ENCODE peak calls at places on chromosome 19, in eight cellular contexts. F is AG04450, J is GM06990, I is AG09309, G is epithelial cell of proximal tubule, H is tibial artery, S is Panc1, Y is neural progenitor cell. O is an unnamed sample.

GRCh38 chr19:41206926-41207750 is 11.9 kb upstream of the AXL start:
- DNase-seq in H (peak), J (no peak), S (no peak), Y (no peak), I (no peak), F (no peak), G (no peak), O (peak)

GRCh38 chr19:13146763-13147563 is 3.2 kb downstream of the STX10 start:
- DNase-seq in G (no peak), I (no peak), H (no peak), S (no peak), Y (no peak), F (no peak), J (no peak), O (no peak)

GRCh38 chr19:38402623-38402966 is 298 bp upstream of the FAM98C start:
- DNase-seq in H (no peak), F (no peak), J (no peak), I (no peak), S (no peak), Y (no peak), G (no peak), O (no peak)

GRCh38 chr19:19657397-19657783 is 6.1 kb downstream of the ATP13A1 start:
- DNase-seq in Y (no peak), F (no peak), I (no peak), G (no peak), J (no peak), S (no peak), H (no peak), O (no peak)

GRCh38 chr19:48468806-48469055 is 438 bp upstream of the CYTH2 start:
- DNase-seq in J (no peak), I (no peak), G (no peak), H (no peak), Y (no peak), F (peak), S (no peak), O (peak)

GRCh38 chr19:374886-375235 is 30.3 kb upstream of the MIER2 start:
- DNase-seq in F (no peak), S (no peak), Y (no peak), H (no peak), I (no peak), J (no peak), G (no peak), O (no peak)

GRCh38 chr19:51693819-51694218 is 689 bp downstream of the SPACA6 start:
- DNase-seq in F (no peak), G (no peak), I (no peak), Y (no peak), H (no peak), S (no peak), J (no peak), O (no peak)

GRCh38 chr19:12665281-12665573 is 1.3 kb downstream of the MAN2B1 start:
- DNase-seq in G (no peak), S (no peak), H (peak), I (no peak), Y (no peak), J (peak), F (no peak), O (peak)

DNA sequence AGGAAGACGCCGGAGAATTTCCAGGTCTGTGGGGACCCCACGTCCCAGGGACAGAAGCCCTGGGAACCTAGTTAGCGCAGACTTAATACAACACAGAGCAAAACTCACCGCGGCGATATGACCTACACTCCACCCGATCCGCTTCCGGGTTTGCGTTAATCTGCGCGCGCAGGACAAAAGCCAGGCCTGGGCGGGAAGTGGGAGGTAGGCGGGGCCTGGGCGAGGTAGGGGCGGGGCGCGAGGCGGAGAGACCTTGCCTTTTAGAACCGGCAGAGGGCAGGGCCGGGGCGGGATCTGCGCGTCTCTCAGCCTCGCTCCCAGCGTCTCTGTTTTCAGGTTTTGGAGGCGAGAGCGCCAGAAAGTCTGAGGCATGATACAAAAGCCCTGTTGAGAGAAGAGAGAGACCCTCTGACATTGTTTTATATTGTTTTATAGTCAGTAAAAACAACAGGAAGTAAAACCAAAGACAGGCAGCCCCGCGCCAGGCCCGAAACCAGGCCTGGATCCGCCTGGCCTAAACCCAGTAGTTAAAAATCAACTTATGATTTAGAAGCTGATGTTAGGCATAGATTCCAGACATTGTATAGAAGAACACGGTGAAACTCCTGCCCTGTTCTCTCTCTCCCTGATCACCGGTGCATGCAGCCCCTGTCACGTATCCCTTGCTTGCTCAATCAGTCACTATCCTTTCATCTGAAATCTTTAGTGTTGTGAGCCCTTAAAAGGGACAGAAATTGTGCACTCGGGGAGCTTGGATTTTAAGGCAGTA is at the start of gene ZNF611:
- DNase-seq in I (peak), S (no peak), J (peak), H (peak), Y (peak), F (peak), G (peak), O (peak)
- TF ChIP-seq CTCF in I (peak), S (peak), J (peak), H (peak), Y (peak), F (peak), G (peak), O (peak)

GRCh38 chr19:6417713-6418561 is 6.7 kb downstream of the KHSRP start:
- DNase-seq in G (no peak), F (no peak), I (no peak), H (no peak), Y (peak), J (no peak), S (no peak), O (no peak)
- TF ChIP-seq CTCF in G (peak), F (peak), I (peak), H (no peak), Y (peak), J (peak), S (peak), O (no peak)

GRCh38 chr19:3059653-3060052 is 2.6 kb downstream of the TLE5 start:
- DNase-seq in Y (no peak), J (no peak), G (no peak), S (no peak), H (no peak), I (no peak), F (no peak), O (no peak)

GRCh38 chr19:3060852-3061182 is 1.5 kb downstream of the TLE5 start:
- DNase-seq in I (no peak), H (no peak), F (no peak), G (no peak), J (no peak), S (no peak), Y (no peak), O (no peak)

GRCh38 chr19:3064011-3064330 is 1.7 kb upstream of the TLE5 start:
- DNase-seq in F (no peak), H (no peak), Y (no peak), J (no peak), G (no peak), S (no peak), I (no peak), O (no peak)

GRCh38 chr19:3062165-3063105 is at the start of gene TLE5:
- DNase-seq in G (no peak), I (no peak), Y (peak), J (peak), S (no peak), F (no peak), H (peak), O (no peak)

DNA sequence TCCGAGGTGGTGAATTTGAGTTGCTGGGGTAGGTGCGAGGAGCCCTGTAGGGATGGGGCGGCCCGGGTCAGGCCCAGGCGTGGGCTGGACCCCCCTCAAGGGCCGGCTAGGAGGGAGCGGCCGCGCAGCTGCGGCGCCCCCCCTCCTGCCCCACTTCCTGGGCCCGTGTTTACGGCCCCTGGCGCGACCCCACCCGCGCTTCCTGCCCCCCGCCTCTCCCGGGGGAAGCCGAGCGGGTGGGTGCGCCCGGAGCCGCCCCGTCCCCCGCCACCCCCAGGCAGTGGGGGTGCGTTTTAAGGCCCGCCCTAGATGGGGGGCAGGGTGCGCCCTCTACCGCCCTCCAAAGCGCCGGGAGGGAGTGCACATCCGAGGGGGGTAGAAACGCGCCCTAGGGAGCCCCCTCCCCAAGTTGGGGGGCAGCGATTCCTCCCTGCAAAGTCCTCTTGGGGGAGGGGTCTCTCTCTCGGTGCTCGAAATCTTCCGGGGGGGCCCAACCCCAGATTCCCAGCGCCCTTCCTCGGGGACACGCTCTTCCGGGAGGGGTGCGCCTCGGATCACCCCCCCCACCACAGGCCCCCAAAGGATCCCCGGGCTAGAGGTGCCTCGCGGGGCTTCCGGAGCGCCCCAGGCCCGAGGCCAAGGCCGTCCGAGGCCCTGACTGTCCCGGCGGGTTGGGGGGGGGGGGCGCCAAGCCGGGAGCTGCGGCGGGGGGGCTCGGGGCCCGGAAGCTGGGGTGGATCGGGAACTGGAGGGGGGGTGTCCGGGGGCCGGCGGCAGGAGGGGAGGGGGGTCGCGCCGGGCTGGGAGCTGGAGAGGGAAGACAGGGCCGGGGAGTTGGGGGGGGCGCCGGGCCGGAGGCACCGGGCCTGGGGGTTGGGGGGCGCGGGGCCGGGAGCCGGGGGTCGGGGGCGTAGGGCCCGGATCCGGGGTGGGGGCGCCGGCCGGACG is 807 bp downstream of the TLE5 start:
- DNase-seq in H (peak), G (no peak), I (no peak), J (peak), S (no peak), Y (no peak), F (no peak), O (peak)
- TF ChIP-seq CTCF in H (peak), G (no peak), I (peak), J (peak), S (no peak), Y (peak), F (peak), O (peak)

GRCh38 chr19:44904426-44904994 is 1.1 kb upstream of the APOE start:
- DNase-seq in I (no peak), F (no peak), J (no peak), S (no peak), H (no peak), G (no peak), Y (peak), O (no peak)
- TF ChIP-seq CTCF in I (peak), F (peak), J (peak), S (peak), H (no peak), G (peak), Y (peak), O (no peak)

GRCh38 chr19:14361824-14362223 is 19.4 kb upstream of the ADGRE5 start:
- DNase-seq in S (no peak), F (no peak), I (no peak), Y (peak), G (no peak), J (peak), H (no peak), O (no peak)
- TF ChIP-seq CTCF in S (no peak), F (peak), I (peak), Y (peak), G (no peak), J (peak), H (no peak), O (no peak)

DNA sequence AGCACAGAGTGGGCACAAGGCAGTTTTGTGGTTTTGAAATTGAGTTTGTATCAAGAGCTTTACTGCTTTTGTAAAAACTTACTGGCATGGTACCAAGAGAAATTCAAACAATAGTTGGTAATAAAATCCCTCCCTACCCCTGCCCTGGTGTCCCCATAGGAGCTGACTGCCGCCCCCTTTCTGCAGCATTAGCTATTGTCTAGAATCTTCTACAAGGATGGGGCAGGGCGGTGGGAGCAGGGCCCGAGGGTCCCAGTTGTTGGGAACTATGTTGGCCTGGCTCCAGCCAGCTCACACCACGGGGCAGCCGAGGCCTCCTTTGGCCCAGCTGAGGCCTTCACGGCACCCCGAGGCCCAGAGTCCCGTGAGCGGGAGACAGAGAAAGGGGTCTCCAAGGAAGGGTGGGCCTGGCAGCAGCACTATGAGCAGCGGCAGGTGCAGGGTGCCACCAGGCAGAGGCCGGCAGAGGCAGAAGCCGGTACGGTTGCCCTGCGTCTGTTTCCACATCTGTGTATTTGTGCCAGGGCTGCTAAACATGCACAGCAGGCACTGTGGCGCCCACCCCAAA is 57.9 kb downstream of the KDM4B start:
- DNase-seq in H (no peak), J (no peak), F (no peak), Y (no peak), S (no peak), I (no peak), G (no peak), O (no peak)
- TF ChIP-seq CTCF in H (no peak), J (no peak), F (peak), Y (peak), S (no peak), I (peak), G (no peak), O (no peak)

GRCh38 chr19:45729774-45730388 is 815 bp downstream of the FBXO46 start:
- DNase-seq in F (no peak), I (no peak), Y (no peak), S (no peak), J (no peak), H (no peak), G (no peak), O (no peak)

GRCh38 chr19:45733160-45733810 is at the start of gene MEIOSIN:
- DNase-seq in G (no peak), I (no peak), J (no peak), S (no peak), H (no peak), F (no peak), Y (no peak), O (no peak)

DNA sequence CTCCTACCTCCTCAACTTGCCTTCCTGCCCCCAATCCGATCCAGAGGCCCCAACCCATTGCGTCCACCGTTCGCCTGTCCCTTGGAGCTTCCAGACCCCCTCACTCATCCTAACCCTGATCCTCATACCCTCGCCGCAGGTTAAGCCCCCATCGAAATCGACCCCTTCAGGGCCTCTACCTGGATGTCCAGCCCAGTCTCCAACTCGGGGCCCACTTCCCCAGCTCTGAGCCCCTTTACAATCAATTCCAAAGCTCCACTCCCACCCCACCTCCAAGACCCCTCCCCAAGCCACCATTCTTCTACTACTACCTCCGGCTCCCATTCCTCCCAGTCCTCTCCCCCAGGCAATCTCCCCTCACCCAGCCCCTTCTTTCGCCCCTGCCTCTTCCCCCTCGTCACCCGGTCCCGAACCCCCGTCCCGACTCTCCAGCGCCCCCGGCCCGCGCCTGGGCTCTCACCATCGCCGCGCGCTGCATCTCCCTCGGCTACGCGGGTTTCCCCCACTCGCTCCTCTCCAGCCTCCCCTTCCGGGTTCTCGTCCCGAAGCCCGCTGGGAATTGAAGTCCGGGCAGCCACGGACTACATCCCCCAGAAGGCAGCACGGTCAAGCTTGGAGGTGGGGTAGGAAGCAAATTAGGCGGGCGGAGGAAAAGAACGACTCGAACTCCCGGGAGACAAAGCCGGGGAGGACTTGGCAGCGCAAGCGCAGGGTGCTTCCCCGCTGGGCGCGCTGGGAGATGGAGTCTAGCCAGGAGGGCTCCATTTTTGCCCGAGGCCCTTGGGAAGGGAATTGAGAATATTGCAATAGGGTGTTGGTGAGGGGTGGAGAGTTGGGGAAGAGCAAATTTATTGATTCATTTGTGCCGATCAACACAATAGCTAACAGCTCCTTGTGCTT is at the start of gene FBXO46:
- DNase-seq in Y (peak), F (peak), S (peak), I (peak), J (peak), H (peak), G (peak), O (peak)
- TF ChIP-seq CTCF in Y (peak), F (peak), S (no peak), I (no peak), J (peak), H (no peak), G (peak), O (no peak)